ENCODE peak calls at places on chromosomes 3 and 15, in five cellular contexts. G, Y, R, J and P are unnamed samples.

GRCh38 chr3:122265937-122266336 is 59.1 kb upstream of the CSTA start:
- DNase-seq in R (no peak), J (no peak), G (no peak), Y (no peak), P (no peak)

GRCh38 chr15:26632500-26632899 is 140.4 kb downstream of the GABRB3 start:
- DNase-seq in Y (no peak), J (no peak), G (no peak), R (no peak), P (no peak)

GRCh38 chr15:84915011-84915958 is 30.8 kb downstream of the SLC28A1 start:
- DNase-seq in G (peak), J (peak), Y (peak), R (peak), P (peak)

GRCh38 chr3:180478695-180479094 is 123.3 kb upstream of the TTC14 start:
- DNase-seq in R (no peak), Y (no peak), J (no peak), G (no peak), P (no peak)

GRCh38 chr3:154904328-154904727 is 175.8 kb upstream of the MME start:
- DNase-seq in Y (peak), R (peak), J (peak), G (no peak), P (peak)

GRCh38 chr3:123412076-123412475 is 36.8 kb downstream of the ADCY5 start:
- DNase-seq in J (no peak), G (no peak), R (no peak), Y (no peak), P (no peak)

GRCh38 chr3:48661501-48662139 is 1.1 kb downstream of the CELSR3 start:
- DNase-seq in Y (peak), J (peak), R (peak), G (peak), P (peak)

GRCh38 chr15:53193149-53193548 is 403.0 kb upstream of the ONECUT1 start:
- DNase-seq in G (no peak), Y (peak), J (no peak), R (peak), P (no peak)

GRCh38 chr3:133276594-133276993 is 123.3 kb upstream of the BFSP2 start:
- DNase-seq in G (no peak), R (no peak), Y (no peak), J (no peak), P (no peak)

GRCh38 chr3:175911937-175912336 is 1052.8 kb downstream of the NAALADL2 start:
- DNase-seq in G (no peak), R (no peak), J (no peak), Y (no peak), P (no peak)

GRCh38 chr15:38562278-38562677 is 2.3 kb downstream of the RASGRP1 start:
- DNase-seq in R (no peak), G (no peak), Y (no peak), J (no peak), P (no peak)

GRCh38 chr3:94561094-94561493 is 498.2 kb downstream of the NSUN3 start:
- DNase-seq in J (no peak), R (no peak), G (no peak), Y (no peak), P (no peak)

GRCh38 chr3:87333393-87333892 is 57.1 kb upstream of the POU1F1 start:
- DNase-seq in G (no peak), Y (peak), R (peak), J (peak), P (peak)

GRCh38 chr3:30042274-30042859 is 564.0 kb upstream of the TGFBR2 start:
- DNase-seq in Y (peak), J (peak), R (peak), G (peak), P (peak)

GRCh38 chr3:190306513-190307163 is 15.6 kb downstream of the CLDN1 start:
- DNase-seq in Y (no peak), R (no peak), J (peak), G (no peak), P (no peak)

GRCh38 chr15:65244638-65245037 is 33.4 kb upstream of the CILP start:
- DNase-seq in G (no peak), J (no peak), R (no peak), Y (no peak), P (no peak)

GRCh38 chr15:91496754-91497691 is 356.5 kb upstream of the SLCO3A1 start:
- DNase-seq in R (peak), J (no peak), G (no peak), Y (no peak), P (no peak)

GRCh38 chr15:62390793-62391543 is 225.9 kb upstream of the C2CD4B start:
- DNase-seq in J (peak), Y (peak), R (peak), G (peak), P (peak)

GRCh38 chr15:98648654-98649537 is 557 bp downstream of the IGF1R start:
- DNase-seq in J (peak), Y (peak), G (no peak), R (no peak), P (peak)

GRCh38 chr15:98647026-98647773 is 1.1 kb upstream of the IGF1R start:
- DNase-seq in Y (peak), G (no peak), J (peak), R (no peak), P (peak)

GRCh38 chr15:98646546-98647025 is 1.8 kb upstream of the IGF1R start:
- DNase-seq in J (no peak), R (no peak), Y (no peak), G (no peak), P (no peak)

GRCh38 chr15:98649621-98649995 is 1.3 kb downstream of the IGF1R start:
- DNase-seq in R (no peak), Y (peak), G (no peak), J (no peak), P (no peak)

DNA sequence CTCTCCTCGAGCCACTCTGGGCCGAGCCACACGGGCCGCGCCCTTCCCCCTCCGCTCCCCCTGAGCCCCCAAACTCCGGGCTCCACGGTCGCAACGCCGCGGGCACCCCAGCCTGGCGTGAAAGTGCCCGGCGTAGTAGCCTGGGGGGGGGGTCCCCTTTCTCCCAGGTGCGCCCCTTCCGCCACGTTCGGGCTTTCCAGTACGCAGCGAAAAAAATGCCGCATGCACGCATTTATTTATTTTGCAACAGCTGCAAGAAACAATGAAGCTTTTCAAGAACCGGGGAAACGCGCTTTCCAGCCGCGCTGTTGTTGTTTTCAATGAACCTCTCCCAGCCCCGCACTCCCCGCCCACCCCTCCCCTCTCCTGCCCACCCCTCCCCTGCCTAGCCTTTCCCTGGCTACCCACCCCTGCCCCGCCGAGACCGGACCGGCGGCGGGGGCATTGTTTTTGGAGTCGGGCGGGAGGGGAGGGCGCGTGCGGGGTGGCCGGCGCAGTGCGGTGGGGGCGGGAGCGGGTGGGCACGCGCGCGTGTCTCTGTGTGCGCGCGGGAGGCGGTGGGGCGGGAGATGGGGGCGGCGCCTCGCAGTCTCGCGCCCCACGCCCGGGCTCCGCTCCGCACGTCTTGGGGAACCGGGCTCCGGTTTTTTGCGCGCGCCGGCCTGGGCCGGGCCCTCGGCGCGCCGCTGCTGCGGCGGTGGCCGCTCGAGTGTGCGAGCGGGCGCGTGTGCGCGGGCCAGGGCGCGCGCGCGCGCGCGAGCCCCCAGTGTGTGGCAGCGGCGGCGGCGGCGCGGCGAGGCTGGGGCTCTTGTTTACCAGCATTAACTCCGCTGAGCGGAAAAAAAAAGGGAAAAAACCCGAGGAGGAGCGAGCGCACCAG is at the start of gene IGF1R:
- DNase-seq in R (peak), J (peak), G (peak), Y (peak), P (peak)
- TF ChIP-seq CTCF in R (peak), J (no peak), G (no peak), Y (peak), P (peak)

GRCh38 chr15:36161781-36162212 is 417.6 kb upstream of the CDIN1 start:
- DNase-seq in J (no peak), R (no peak), G (peak), Y (peak), P (peak)
- TF ChIP-seq CTCF in J (no peak), R (no peak), G (no peak), Y (no peak), P (no peak)

GRCh38 chr3:164679245-164679644 is 399.1 kb downstream of the SI start:
- DNase-seq in Y (no peak), R (no peak), G (no peak), J (no peak), P (no peak)

GRCh38 chr3:164677317-164677716 is 401.0 kb downstream of the SI start:
- DNase-seq in R (no peak), Y (no peak), G (no peak), J (no peak), P (no peak)

DNA sequence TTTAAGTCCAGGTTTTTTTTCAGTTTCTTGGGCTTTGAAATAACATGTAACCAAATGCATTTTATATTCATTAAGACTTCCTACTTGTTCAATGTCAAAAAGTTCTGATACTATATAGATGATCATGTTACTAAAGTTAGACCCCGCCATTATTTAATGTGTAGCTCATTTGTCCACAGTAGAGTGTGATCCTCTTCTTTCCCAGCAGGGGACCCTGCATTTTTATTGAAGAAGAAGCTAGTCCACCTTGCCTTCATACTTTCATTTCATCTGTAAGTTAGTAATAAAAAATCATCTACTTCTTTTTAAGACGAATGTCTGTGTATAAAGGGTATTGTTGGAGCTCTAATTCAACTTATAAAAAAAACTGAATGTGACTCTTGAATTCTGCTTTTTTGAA is 404.6 kb downstream of the SI start:
- DNase-seq in G (no peak), R (no peak), J (no peak), Y (no peak), P (no peak)
- TF ChIP-seq CTCF in G (no peak), R (no peak), J (no peak), Y (no peak), P (no peak)

GRCh38 chr15:43190178-43190577 is 5.0 kb downstream of the CCNDBP1 start:
- DNase-seq in J (peak), G (no peak), Y (no peak), R (no peak), P (no peak)

GRCh38 chr15:43186003-43186353 is 775 bp downstream of the CCNDBP1 start:
- DNase-seq in J (no peak), Y (no peak), G (no peak), R (no peak), P (no peak)

GRCh38 chr15:43187544-43188155 is 2.4 kb downstream of the CCNDBP1 start:
- DNase-seq in G (no peak), R (peak), J (peak), Y (peak), P (peak)

GRCh38 chr15:43185161-43186002 is at the start of gene CCNDBP1:
- DNase-seq in R (peak), G (peak), J (peak), Y (peak), P (peak)

DNA sequence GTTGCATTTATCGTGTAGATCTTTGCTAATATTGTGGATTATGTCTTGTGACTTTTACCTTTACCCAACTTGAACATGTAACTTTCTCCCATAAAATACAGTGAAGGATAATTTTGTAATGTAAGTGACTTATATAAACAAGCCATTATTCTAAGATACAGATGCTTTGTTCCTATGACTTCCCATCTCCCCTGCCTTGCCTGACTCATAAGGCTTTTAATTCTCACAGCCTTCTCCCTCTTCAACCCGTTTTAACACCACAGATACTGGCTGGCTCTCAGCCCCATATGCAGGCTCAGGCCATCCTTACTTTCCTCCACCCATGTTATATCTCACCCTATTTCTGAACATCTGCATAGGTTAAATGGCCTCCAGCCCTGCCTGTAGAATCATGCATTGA is 4.1 kb downstream of the CCNDBP1 start:
- DNase-seq in Y (no peak), J (peak), G (no peak), R (no peak), P (no peak)
- TF ChIP-seq CTCF in Y (no peak), J (no peak), G (no peak), R (no peak), P (no peak)

DNA sequence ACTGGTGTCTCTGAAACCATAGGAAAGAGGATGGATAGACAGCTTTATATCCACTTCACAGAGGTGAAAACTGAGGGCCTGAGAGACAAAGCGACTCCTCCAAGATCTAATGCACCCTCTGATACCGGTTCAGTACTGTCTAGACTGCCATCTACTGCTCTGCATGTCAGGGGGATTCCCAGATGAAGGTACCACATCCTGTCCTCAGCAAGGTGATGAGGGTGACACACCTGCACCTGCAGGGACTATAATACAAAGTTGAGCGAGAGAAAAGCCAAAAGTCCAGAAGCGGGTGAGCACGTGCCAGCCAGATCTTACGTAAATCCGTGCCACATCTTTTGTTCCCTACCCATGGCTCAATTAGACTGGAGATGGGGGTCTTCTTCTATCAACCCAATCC is 32.5 kb upstream of the HES1 start:
- DNase-seq in R (no peak), G (no peak), J (no peak), Y (no peak), P (no peak)
- TF ChIP-seq CTCF in R (no peak), G (no peak), J (no peak), Y (no peak), P (no peak)

GRCh38 chr15:59484399-59484798 is 46.4 kb downstream of the FAM81A start:
- DNase-seq in G (no peak), R (no peak), Y (no peak), J (no peak), P (no peak)

GRCh38 chr15:59485036-59485435 is 47.0 kb downstream of the FAM81A start:
- DNase-seq in G (no peak), R (no peak), Y (no peak), J (no peak), P (no peak)
- TF ChIP-seq CTCF in G (no peak), R (no peak), Y (no peak), J (no peak), P (no peak)